ENCODE peak calls at places on chromosomes 4 and X, in six cellular contexts. P, E, V, N, H and K are unnamed samples.

GRCh38 chr4:76206222-76206942 is 7.2 kb downstream of the SCARB2 start:
- DNase-seq in P (no peak), E (no peak), V (no peak), N (no peak), H (no peak), K (no peak)

GRCh38 chrX:1196436-1196835 is 16.0 kb downstream of the CRLF2 start:
- DNase-seq in P (no peak), E (no peak), V (no peak), N (no peak), H (no peak), K (no peak)

GRCh38 chr4:112753333-112753732 is 116.4 kb downstream of the LARP7 start:
- DNase-seq in P (no peak), E (no peak), V (no peak), N (no peak), H (no peak), K (no peak)

GRCh38 chr4:186826866-186827541 is 103.3 kb upstream of the FAT1 start:
- DNase-seq in P (no peak), E (no peak), V (no peak), N (no peak), H (no peak), K (no peak)

GRCh38 chrX:155441097-155441496 is 17.3 kb downstream of the F8A3 start:
- DNase-seq in P (no peak), E (no peak), V (no peak), N (no peak), H (no peak), K (no peak)

GRCh38 chrX:46938589-46938988 is 26.4 kb downstream of the JADE3 start:
- DNase-seq in P (no peak), E (no peak), V (no peak), N (no peak), H (no peak), K (no peak)

GRCh38 chr4:8607603-8608481 is 15.3 kb downstream of the CPZ start:
- DNase-seq in P (no peak), E (no peak), V (no peak), N (no peak), H (no peak), K (no peak)

GRCh38 chr4:140871368-140871767 is 115.2 kb upstream of the TBC1D9 start:
- DNase-seq in P (no peak), E (no peak), V (no peak), N (no peak), H (no peak), K (no peak)

GRCh38 chr4:152258804-152259708 is 276.8 kb downstream of the FBXW7 start:
- DNase-seq in P (peak), E (no peak), V (peak), N (peak), H (no peak), K (peak)

GRCh38 chr4:70538869-70539268 is 20.5 kb downstream of the AMTN start:
- DNase-seq in P (no peak), E (no peak), V (no peak), N (no peak), H (no peak), K (no peak)

GRCh38 chrX:33211356-33212254 is at the start of gene DMD:
- DNase-seq in P (no peak), E (peak), V (peak), N (peak), H (no peak), K (no peak)

GRCh38 chrX:67544871-67545771 is 1.3 kb downstream of the AR start:
- DNase-seq in P (peak), E (peak), V (peak), N (peak), H (no peak), K (no peak)

GRCh38 chr4:55393461-55394320 is 2.1 kb upstream of the TMEM165 start:
- DNase-seq in P (peak), E (no peak), V (no peak), N (no peak), H (no peak), K (no peak)

GRCh38 chr4:89658701-89659024 is 178.3 kb downstream of the SNCA start:
- DNase-seq in P (no peak), E (no peak), V (no peak), N (no peak), H (no peak), K (no peak)
- H3K4me3 ChIP-seq in P (no peak), E (no peak), V (no peak), N (no peak), H (no peak), K (no peak)

GRCh38 chrX:117063224-117063623 is 600.4 kb upstream of the CT83 start:
- DNase-seq in P (no peak), E (no peak), V (no peak), N (no peak), H (no peak), K (no peak)
- H3K4me3 ChIP-seq in P (no peak), E (no peak), V (no peak), N (no peak), H (no peak), K (no peak)

DNA sequence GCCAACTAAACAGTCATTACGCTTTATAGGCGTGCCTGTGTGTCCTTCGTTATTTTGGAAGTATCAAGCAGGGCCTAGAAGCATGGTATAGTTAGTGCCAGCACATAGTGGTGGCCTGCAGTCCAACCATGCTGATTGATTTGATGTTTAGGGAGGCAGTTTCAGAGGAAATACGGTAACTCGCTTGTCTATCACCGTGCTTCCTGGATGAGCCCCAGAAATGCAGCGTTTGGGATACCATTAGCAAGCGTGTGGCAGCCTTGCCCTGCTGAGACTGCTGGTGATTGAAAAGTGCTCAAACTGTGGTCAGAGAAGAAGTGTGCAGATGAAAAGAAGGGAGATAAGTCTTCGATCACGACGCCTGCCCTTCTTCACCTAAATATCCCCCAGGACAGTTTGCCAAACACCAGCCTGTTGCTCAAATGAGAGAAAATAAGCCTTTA is 158.4 kb downstream of the CHIC2 start:
- DNase-seq in P (peak), E (peak), V (peak), N (peak), H (no peak), K (peak)
- H3K4me3 ChIP-seq in P (no peak), E (peak), V (peak), N (peak), H (peak), K (peak)

GRCh38 chr4:41189669-41190068 is 24.7 kb downstream of the APBB2 start:
- DNase-seq in P (no peak), E (no peak), V (no peak), N (no peak), H (no peak), K (no peak)
- H3K4me3 ChIP-seq in P (no peak), E (no peak), V (no peak), N (no peak), H (no peak), K (no peak)

GRCh38 chr4:107519057-107519456 is 201.0 kb downstream of the PAPSS1 start:
- DNase-seq in P (no peak), E (no peak), V (no peak), N (peak), H (no peak), K (peak)
- H3K4me3 ChIP-seq in P (no peak), E (no peak), V (no peak), N (no peak), H (no peak), K (no peak)

GRCh38 chr4:87977521-87978278 is 2.2 kb downstream of the SPP1 start:
- DNase-seq in P (no peak), E (no peak), V (no peak), N (no peak), H (no peak), K (no peak)
- H3K4me3 ChIP-seq in P (no peak), E (no peak), V (no peak), N (no peak), H (no peak), K (no peak)

GRCh38 chr4:4591071-4591470 is 49.2 kb upstream of the STX18 start:
- DNase-seq in P (no peak), E (no peak), V (no peak), N (no peak), H (no peak), K (no peak)
- H3K4me3 ChIP-seq in P (no peak), E (no peak), V (no peak), N (no peak), H (no peak), K (no peak)

GRCh38 chrX:17298564-17298963 is 76.4 kb upstream of the NHS start:
- DNase-seq in P (no peak), E (no peak), V (no peak), N (no peak), H (no peak), K (no peak)
- H3K4me3 ChIP-seq in P (no peak), E (no peak), V (no peak), N (no peak), H (no peak), K (no peak)